ENCODE peak calls at places on chromosomes 13 and 19, in seven cellular contexts. S is T1000; Z is stimulated activated CD8-positive, alpha-beta memory T cell treated with anti-CD3 and anti-CD28 coated beads, Interleukin-4, amount 100 ng/mL, for 1 hour; X is psoas muscle; G is right cardiac atrium; Y is Right ventricle myocardium superior; H is hepatic stellate cell. K is an unnamed sample.

GRCh38 chr13:50323440-50324070 is 308.3 kb downstream of the KCNRG start:
- DNase-seq in S (no peak), Z (no peak), X (no peak), G (no peak), Y (no peak), H (peak), K (no peak)

GRCh38 chr19:2517881-2518601 is 42.1 kb downstream of the GADD45B start:
- DNase-seq in S (no peak), Z (no peak), X (peak), G (peak), Y (no peak), H (no peak), K (no peak)

GRCh38 chr13:30241537-30241936 is 65.8 kb downstream of the KATNAL1 start:
- DNase-seq in S (no peak), Z (no peak), X (no peak), G (peak), Y (peak), H (no peak), K (no peak)

GRCh38 chr19:5526691-5527090 is 41.1 kb downstream of the TINCR start:
- DNase-seq in S (no peak), Z (no peak), X (no peak), G (no peak), Y (no peak), H (no peak), K (no peak)

GRCh38 chr19:31574251-31574973 is 225.2 kb upstream of the TSHZ3 start:
- DNase-seq in S (no peak), Z (no peak), X (no peak), G (no peak), Y (no peak), H (no peak), K (no peak)

GRCh38 chr19:30228726-30229523 is 143.3 kb upstream of the ZNF536 start:
- DNase-seq in S (no peak), Z (no peak), X (no peak), G (no peak), Y (no peak), H (no peak), K (peak)

GRCh38 chr19:48992571-48993174 is 436 bp downstream of the GYS1 start:
- DNase-seq in S (no peak), Z (no peak), X (no peak), G (peak), Y (no peak), H (no peak), K (no peak)

GRCh38 chr13:50340146-50340545 is 324.9 kb downstream of the KCNRG start:
- DNase-seq in S (no peak), Z (no peak), X (no peak), G (no peak), Y (no peak), H (no peak), K (no peak)

GRCh38 chr19:44574201-44574950 is 39.0 kb upstream of the IGSF23 start:
- DNase-seq in S (no peak), Z (no peak), X (no peak), G (no peak), Y (no peak), H (no peak), K (no peak)

GRCh38 chr19:48815870-48816501 is 5.2 kb upstream of the BCAT2 start:
- DNase-seq in S (no peak), Z (no peak), X (no peak), G (no peak), Y (no peak), H (no peak), K (no peak)

GRCh38 chr13:69155136-69155535 is 952.5 kb upstream of the ATXN8OS start:
- DNase-seq in S (no peak), Z (no peak), X (no peak), G (no peak), Y (no peak), H (no peak), K (no peak)